ENCODE peak calls at places on chromosomes 5 and 9, in six cellular contexts. W is bronchial epithelial cell; G is fibroblast of the aortic adventitia; B is CD4-positive, CD25-positive, alpha-beta regulatory T cell; V is heart left ventricle; Z is PC-3. X is an unnamed sample.
A peak's percentile ranks its signal among the peaks of the same experiment; 100 is the strongest.

GRCh38 chr5:127723571-127723970 is 20.4 kb downstream of the CCDC192 start:
- DNase-seq in Z (peak; percentile 28), W (peak; percentile 40), V (peak; percentile 38), G (peak; percentile 47), B (no peak), X (no peak)

GRCh38 chr9:94809778-94810177 is 83.3 kb downstream of the AOPEP start:
- DNase-seq in W (no peak), V (no peak), G (no peak), B (no peak), Z (no peak), X (no peak)

GRCh38 chr5:155085282-155085990 is 71.9 kb downstream of the KIF4B start:
- DNase-seq in G (no peak), B (no peak), V (no peak), W (peak; percentile 94), Z (peak; percentile 25), X (no peak)

GRCh38 chr5:95417971-95418370 is 26.8 kb downstream of the FAM81B start:
- DNase-seq in B (no peak), V (no peak), G (no peak), Z (peak; percentile 68), W (peak; percentile 84), X (peak; percentile 5)

GRCh38 chr5:80754900-80755299 is 100.1 kb upstream of the DHFR start:
- DNase-seq in V (peak; percentile 26), G (no peak), Z (no peak), W (no peak), B (no peak), X (peak; percentile 79)

GRCh38 chr5:142446131-142446959 is 121.5 kb upstream of the SPRY4 start:
- DNase-seq in G (peak; percentile 90), Z (no peak), V (no peak), B (peak; percentile 4), W (peak; percentile 66), X (peak; percentile 55)

GRCh38 chr9:26856413-26857032 is 36.1 kb downstream of the CAAP1 start:
- DNase-seq in W (peak; percentile 75), B (peak; percentile 65), G (peak; percentile 72), Z (peak; percentile 69), V (no peak), X (peak; percentile 54)

GRCh38 chr9:106799146-106799545 is 63.8 kb upstream of the ZNF462 start:
- DNase-seq in Z (peak; percentile 71), G (peak; percentile 49), B (no peak), V (no peak), W (peak; percentile 68), X (peak; percentile 85)

GRCh38 chr9:123556464-123557435 is 200.8 kb downstream of the CRB2 start:
- DNase-seq in G (no peak), Z (no peak), V (no peak), W (no peak), B (no peak), X (no peak)

GRCh38 chr5:170818222-170818621 is 34.7 kb downstream of the GABRP start:
- DNase-seq in B (no peak), W (no peak), G (peak; percentile 39), V (no peak), Z (no peak), X (peak; percentile 4)

GRCh38 chr5:125453011-125453410 is 706.6 kb upstream of the ZNF608 start:
- DNase-seq in B (no peak), V (no peak), Z (no peak), W (no peak), G (no peak), X (no peak)

GRCh38 chr5:135108992-135109391 is 75.0 kb upstream of the PITX1 start:
- DNase-seq in B (no peak), Z (no peak), W (no peak), V (peak; percentile 16), G (no peak), X (no peak)

GRCh38 chr5:126809932-126810331 is 33.0 kb downstream of the LMNB1 start:
- DNase-seq in G (no peak), V (no peak), B (peak; percentile 19), Z (no peak), W (peak; percentile 17), X (no peak)

GRCh38 chr9:134962998-134963364 is 45.3 kb upstream of the FCN1 start:
- DNase-seq in V (no peak), Z (no peak), W (no peak), G (no peak), B (no peak), X (no peak)

GRCh38 chr9:87871425-87872078 is 11.1 kb upstream of the SPATA31E1 start:
- DNase-seq in V (no peak), B (no peak), G (no peak), W (no peak), Z (no peak), X (no peak)

GRCh38 chr9:124040935-124041816 is 29.6 kb downstream of the LHX2 start:
- DNase-seq in B (no peak), V (peak; percentile 51), G (no peak), Z (no peak), W (no peak), X (no peak)

GRCh38 chr5:39648539-39649200 is 223.9 kb upstream of the DAB2 start:
- DNase-seq in W (peak; percentile 72), B (no peak), V (no peak), Z (peak; percentile 93), G (peak; percentile 34), X (peak; percentile 32)

GRCh38 chr9:76302947-76303550 is 91.2 kb downstream of the RFK start:
- DNase-seq in B (peak; percentile 63), G (peak; percentile 79), Z (peak; percentile 39), W (peak; percentile 44), V (no peak), X (peak; percentile 67)

GRCh38 chr5:35237580-35238376 is 7.5 kb upstream of the PRLR start:
- DNase-seq in W (no peak), Z (no peak), G (no peak), V (no peak), B (no peak), X (no peak)

DNA sequence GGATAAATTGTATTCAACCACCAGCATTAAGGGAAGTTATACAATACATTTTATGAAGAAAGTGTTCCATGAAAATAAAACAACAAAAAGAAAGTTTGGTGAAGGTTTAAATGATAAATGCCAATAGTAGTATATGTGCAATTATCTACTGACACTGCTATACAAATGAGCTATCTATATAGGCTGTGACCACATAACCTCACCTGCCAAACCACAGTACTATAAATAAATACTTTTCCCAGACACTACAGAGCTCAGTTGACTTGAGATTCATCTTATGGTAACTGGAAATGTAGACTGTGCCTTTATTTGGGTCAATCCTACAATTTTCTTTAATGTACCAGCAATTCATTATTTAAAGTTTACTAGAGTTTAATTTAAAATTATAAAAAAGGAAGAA is 81.0 kb upstream of the CCDC152 start:
- DNase-seq in G (no peak), B (no peak), W (no peak), V (no peak), Z (no peak), X (no peak)
- H3K4me3 ChIP-seq in G (no peak overlapping the region), B (no peak overlapping the region), W (no peak overlapping the region), V (no peak overlapping the region), Z (no peak overlapping the region), X (no peak overlapping the region)

GRCh38 chr9:136242908-136243525 is 2.6 kb downstream of the QSOX2 start:
- DNase-seq in V (no peak), G (no peak), Z (peak; percentile 18), W (no peak), B (peak; percentile 29), X (no peak)

GRCh38 chr9:136243631-136244030 is 2.0 kb downstream of the QSOX2 start:
- DNase-seq in V (no peak), B (peak; percentile 23), Z (no peak), G (no peak), W (no peak), X (no peak)

GRCh38 chr9:136245194-136246150 is at the start of gene QSOX2:
- DNase-seq in Z (peak; percentile 59), B (peak; percentile 83), W (peak; percentile 27), G (peak; percentile 76), V (peak; percentile 91), X (peak; percentile 70)

GRCh38 chr9:136244776-136245193 is 827 bp downstream of the QSOX2 start:
- DNase-seq in G (no peak), V (no peak), W (no peak), Z (no peak), B (no peak), X (no peak)

GRCh38 chr9:136244116-136244775 is 1.4 kb downstream of the QSOX2 start:
- DNase-seq in W (no peak), G (no peak), V (no peak), Z (no peak), B (peak; percentile 79), X (no peak)
- H3K4me3 ChIP-seq in W (peak overlapping the region; percentile 72), G (peak overlapping the region; percentile 78), V (peak overlapping the region; percentile 95), Z (peak overlapping the region; percentile 80), B (peak overlapping the region; percentile 74), X (peak overlapping the region; percentile 62)

DNA sequence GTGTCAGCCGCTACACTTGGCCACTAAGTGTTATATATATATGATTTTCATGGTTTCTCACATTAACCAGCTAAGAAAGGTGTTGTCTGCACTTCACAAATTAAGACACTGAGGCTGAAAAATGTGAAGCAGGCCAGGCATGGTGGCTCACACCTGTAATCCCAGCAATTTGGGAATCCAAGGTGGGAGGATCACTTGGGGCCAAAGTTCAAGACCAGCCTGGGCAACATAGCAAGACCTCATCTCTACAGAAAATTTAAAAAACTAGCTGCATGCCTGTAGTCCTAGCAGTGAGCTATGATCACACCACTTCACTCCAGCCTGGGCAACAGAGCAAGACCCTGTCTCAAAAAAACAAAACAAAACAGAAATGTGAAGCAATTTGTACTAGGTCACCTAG is 1.8 kb downstream of the COQ4 start:
- DNase-seq in B (no peak), V (no peak), W (no peak), G (no peak), Z (no peak), X (no peak)
- H3K4me3 ChIP-seq in B (no peak overlapping the region), V (no peak overlapping the region), W (no peak overlapping the region), G (no peak overlapping the region), Z (no peak overlapping the region), X (no peak overlapping the region)

DNA sequence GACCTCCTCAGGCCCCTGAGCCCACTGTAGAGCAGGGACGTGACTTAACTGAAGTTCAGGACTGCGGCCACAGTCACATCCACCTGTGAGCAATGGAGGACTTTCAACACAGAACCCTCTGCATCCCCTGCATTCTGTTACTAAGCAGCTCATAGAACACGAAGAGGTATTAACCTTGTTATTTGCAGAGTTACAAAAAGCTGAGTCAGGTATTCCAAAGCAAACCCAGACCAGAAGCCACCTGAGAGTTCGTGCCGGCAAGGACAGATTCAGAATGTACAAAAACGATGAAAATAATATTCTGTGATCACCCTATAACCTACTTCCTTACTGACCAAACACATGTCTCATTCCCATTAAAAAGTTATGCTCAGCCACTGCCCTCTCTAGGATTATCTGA is 33.0 kb upstream of the PRSS3 start:
- DNase-seq in V (no peak), W (no peak), G (no peak), Z (peak; percentile 79), B (no peak), X (no peak)
- H3K4me3 ChIP-seq in V (no peak overlapping the region), W (no peak overlapping the region), G (no peak overlapping the region), Z (peak overlapping the region; percentile 11), B (no peak overlapping the region), X (no peak overlapping the region)

GRCh38 chr9:74497750-74498615 is 848 bp downstream of the RORB start:
- DNase-seq in W (no peak), G (peak; percentile 26), Z (no peak), B (peak; percentile 11), V (peak; percentile 35), X (peak; percentile 38)

GRCh38 chr9:74500584-74500924 is 3.4 kb downstream of the RORB start:
- DNase-seq in Z (no peak), B (no peak), W (no peak), G (no peak), V (peak; percentile 12), X (no peak)

GRCh38 chr9:74499770-74500583 is 2.8 kb downstream of the RORB start:
- DNase-seq in G (no peak), Z (no peak), V (peak; percentile 20), W (no peak), B (no peak), X (peak; percentile 6)

GRCh38 chr9:74498616-74499095 is 1.5 kb downstream of the RORB start:
- DNase-seq in W (no peak), B (no peak), G (no peak), V (no peak), Z (no peak), X (no peak)

GRCh38 chr9:74499111-74499601 is 2.0 kb downstream of the RORB start:
- DNase-seq in Z (no peak), V (peak; percentile 23), G (no peak), W (no peak), B (no peak), X (peak; percentile 8)
- H3K4me3 ChIP-seq in Z (no peak overlapping the region), V (peak overlapping the region; percentile 80), G (no peak overlapping the region), W (no peak overlapping the region), B (no peak overlapping the region), X (peak overlapping the region; percentile 60)